ENCODE peak calls at places on chromosomes 4 and X, in five cellular contexts. M is stimulated activated CD8-positive, alpha-beta memory T cell treated with anti-CD3 and anti-CD28 coated beads, Interleukin-2, amount 100 ng/mL, for 48 hours; G is BJ; L is AG08396; I is AG10803. W is an unnamed sample.

GRCh38 chrX:39613997-39614679 is 483.6 kb downstream of the BCOR start:
- DNase-seq in M (peak), G (no peak), L (no peak), I (no peak), W (no peak)

GRCh38 chr4:158995040-158995439 is 107.8 kb upstream of the RAPGEF2 start:
- DNase-seq in G (no peak), L (no peak), I (no peak), M (no peak), W (no peak)

GRCh38 chr4:74044676-74045075 is 6.2 kb upstream of the CXCL3 start:
- DNase-seq in G (no peak), L (no peak), I (peak), M (no peak), W (no peak)

GRCh38 chr4:54661156-54661555 is 3.4 kb downstream of the KIT start:
- DNase-seq in L (no peak), G (peak), M (no peak), I (peak), W (no peak)

GRCh38 chr4:8682725-8683124 is 90.2 kb downstream of the CPZ start:
- DNase-seq in L (no peak), M (no peak), G (no peak), I (no peak), W (no peak)

GRCh38 chr4:10622728-10623127 is 61.8 kb downstream of the CLNK start:
- DNase-seq in M (no peak), I (no peak), L (no peak), G (no peak), W (no peak)

GRCh38 chr4:169158046-169158445 is 112.7 kb downstream of the SH3RF1 start:
- DNase-seq in I (no peak), G (no peak), M (no peak), L (no peak), W (no peak)

GRCh38 chr4:53633608-53634007 is 42.3 kb upstream of the LNX1 start:
- DNase-seq in M (no peak), L (peak), I (peak), G (no peak), W (no peak)

GRCh38 chr4:6598127-6598526 is 23.1 kb downstream of the MAN2B2 start:
- DNase-seq in M (no peak), G (no peak), L (no peak), I (no peak), W (no peak)

GRCh38 chr4:64230709-64231310 is 178.4 kb downstream of the TECRL start:
- DNase-seq in L (no peak), M (no peak), I (peak), G (no peak), W (no peak)

GRCh38 chrX:104669063-104669462 is 103.1 kb downstream of the IL1RAPL2 start:
- DNase-seq in M (no peak), I (no peak), G (no peak), L (no peak), W (no peak)

GRCh38 chr4:139887378-139887801 is 221.8 kb downstream of the MGST2 start:
- DNase-seq in I (peak), G (no peak), M (no peak), L (peak), W (no peak)

GRCh38 chrX:133796282-133796681 is 189.1 kb downstream of the GPC3 start:
- DNase-seq in I (no peak), M (no peak), G (no peak), L (no peak), W (no peak)

GRCh38 chr4:81652069-81652478 is 180.4 kb upstream of the RASGEF1B start:
- DNase-seq in I (no peak), M (no peak), L (no peak), G (no peak), W (no peak)

GRCh38 chrX:11212741-11213140 is 80.5 kb upstream of the AMELX start:
- DNase-seq in L (no peak), G (no peak), M (no peak), I (no peak), W (no peak)

GRCh38 chrX:136710324-136710951 is 62.5 kb downstream of the CD40LG start:
- DNase-seq in L (no peak), G (no peak), M (no peak), I (peak), W (no peak)

GRCh38 chr4:41853973-41854372 is 81.3 kb upstream of the TMEM33 start:
- DNase-seq in M (no peak), L (no peak), I (no peak), G (no peak), W (no peak)

GRCh38 chr4:128979934-128980333 is 113.4 kb downstream of the SCLT1 start:
- DNase-seq in I (peak), G (peak), L (peak), M (no peak), W (no peak)

GRCh38 chrX:101429934-101430333 is 21.9 kb downstream of the HNRNPH2 start:
- DNase-seq in L (peak), I (peak), G (no peak), M (no peak), W (no peak)

GRCh38 chrX:619451-619811 is 11.2 kb upstream of the SHOX start:
- DNase-seq in I (no peak), M (no peak), G (no peak), L (no peak), W (no peak)

GRCh38 chr4:8558080-8558960 is 21.9 kb upstream of the GPR78 start:
- DNase-seq in M (no peak), L (peak), I (peak), G (no peak), W (no peak)

GRCh38 chrX:39398973-39399268 is 597.7 kb downstream of the MID1IP1 start:
- DNase-seq in I (no peak), G (no peak), L (no peak), M (no peak), W (no peak)

GRCh38 chr4:40479378-40479777 is 144.2 kb downstream of the CHRNA9 start:
- DNase-seq in G (no peak), M (no peak), L (no peak), I (no peak), W (no peak)

GRCh38 chr4:18042754-18043153 is 21.2 kb upstream of the LCORL start:
- DNase-seq in M (no peak), L (no peak), G (no peak), I (no peak), W (no peak)

GRCh38 chr4:88138561-88138960 is 19.9 kb downstream of the ABCG2 start:
- DNase-seq in I (peak), L (peak), M (no peak), G (peak), W (no peak)

GRCh38 chr4:83093060-83093640 is 21.4 kb downstream of the PLAC8 start:
- DNase-seq in I (no peak), M (no peak), L (no peak), G (no peak), W (no peak)

GRCh38 chr4:101970555-101970954 is 180.0 kb downstream of the BANK1 start:
- DNase-seq in G (no peak), L (no peak), M (no peak), I (no peak), W (no peak)

GRCh38 chr4:53840643-53841042 is 223.8 kb downstream of the CHIC2 start:
- DNase-seq in M (no peak), I (no peak), G (no peak), L (no peak), W (no peak)

GRCh38 chrX:119729408-119730201 is 28.8 kb upstream of the SOWAHD start:
- DNase-seq in I (peak), M (peak), L (peak), G (no peak), W (no peak)

GRCh38 chrX:24647257-24648058 is at the start of gene PCYT1B:
- DNase-seq in L (peak), M (peak), G (peak), I (peak), W (no peak)